ENCODE peak calls at places on chromosomes 16 and 17, in five cellular contexts. H is IMR-90, S is EL, U is GM20000, I is D721Med. Z is an unnamed sample.

GRCh38 chr17:17024778-17025300 is 17.4 kb upstream of the MPRIP start:
- DNase-seq in H (no peak), S (no peak), U (no peak), I (no peak), Z (no peak)

GRCh38 chr17:40535924-40536717 is 29.2 kb downstream of the CCR7 start:
- DNase-seq in H (no peak), S (no peak), U (no peak), I (no peak), Z (no peak)

GRCh38 chr16:29891525-29892457 is 7.6 kb downstream of the SEZ6L2 start:
- DNase-seq in H (no peak), S (no peak), U (no peak), I (no peak), Z (no peak)

GRCh38 chr16:12062343-12063003 is 85.9 kb downstream of the SNX29 start:
- DNase-seq in H (peak), S (peak), U (no peak), I (no peak), Z (peak)

GRCh38 chr17:41777579-41778188 is 8.8 kb downstream of the JUP start:
- DNase-seq in H (peak), S (peak), U (no peak), I (no peak), Z (peak)

GRCh38 chr17:44211281-44212265 is 7.9 kb downstream of the UBTF start:
- DNase-seq in H (no peak), S (no peak), U (no peak), I (no peak), Z (no peak)

GRCh38 chr17:1144139-1144538 is 35.6 kb downstream of the ABR start:
- DNase-seq in H (no peak), S (no peak), U (no peak), I (no peak), Z (no peak)

GRCh38 chr16:82105107-82105506 is 64.9 kb downstream of the MPHOSPH6 start:
- DNase-seq in H (no peak), S (no peak), U (no peak), I (no peak), Z (no peak)

GRCh38 chr17:17073627-17074521 is 31.6 kb downstream of the MPRIP start:
- DNase-seq in H (peak), S (peak), U (no peak), I (no peak), Z (no peak)

GRCh38 chr16:30541502-30542329 is 7.1 kb upstream of the ZNF747 start:
- DNase-seq in H (peak), S (peak), U (no peak), I (no peak), Z (peak)